ENCODE peak calls at places on chromosomes 13 and 19, in seven cellular contexts. One of them, this sample, is unnamed.

GRCh38 chr13:33128134-33128533 is 111.9 kb downstream of the KL start:
- DNase-seq in uterus: no peak
- DNase-seq in A549: no peak
- DNase-seq in transverse colon: no peak
- DNase-seq in breast epithelium: no peak
- DNase-seq in esophagus squamous epithelium: no peak
- DNase-seq in prostate gland: no peak
- DNase-seq in this sample: no peak

GRCh38 chr13:51942189-51942588 is 69.1 kb downstream of the ATP7B start:
- DNase-seq in uterus: no peak
- DNase-seq in A549: no peak
- DNase-seq in transverse colon: peak; percentile 91
- DNase-seq in breast epithelium: no peak
- DNase-seq in esophagus squamous epithelium: no peak
- DNase-seq in prostate gland: no peak
- DNase-seq in this sample: no peak

GRCh38 chr19:50725218-50725931 is 2.2 kb downstream of the CLEC11A start:
- DNase-seq in uterus: no peak
- DNase-seq in A549: no peak
- DNase-seq in transverse colon: no peak
- DNase-seq in breast epithelium: no peak
- DNase-seq in esophagus squamous epithelium: no peak
- DNase-seq in prostate gland: no peak
- DNase-seq in this sample: no peak

GRCh38 chr13:105979586-105979985 is 555.9 kb downstream of the EFNB2 start:
- DNase-seq in uterus: no peak
- DNase-seq in A549: no peak
- DNase-seq in transverse colon: peak; percentile 70
- DNase-seq in breast epithelium: no peak
- DNase-seq in esophagus squamous epithelium: no peak
- DNase-seq in prostate gland: peak; percentile 40
- DNase-seq in this sample: no peak

GRCh38 chr19:850221-850978 is 1.7 kb upstream of the ELANE start:
- DNase-seq in uterus: peak; percentile 88
- DNase-seq in A549: peak; percentile 76
- DNase-seq in transverse colon: peak; percentile 82
- DNase-seq in breast epithelium: peak; percentile 84
- DNase-seq in esophagus squamous epithelium: no peak
- DNase-seq in prostate gland: peak; percentile 81
- DNase-seq in this sample: peak; percentile 74

GRCh38 chr19:28020631-28021315 is 1192.2 kb downstream of the UQCRFS1 start:
- DNase-seq in uterus: no peak
- DNase-seq in A549: no peak
- DNase-seq in transverse colon: no peak
- DNase-seq in breast epithelium: no peak
- DNase-seq in esophagus squamous epithelium: no peak
- DNase-seq in prostate gland: no peak
- DNase-seq in this sample: no peak

GRCh38 chr19:54248016-54248601 is 5.5 kb upstream of the LILRA6 start:
- DNase-seq in uterus: no peak
- DNase-seq in A549: no peak
- DNase-seq in transverse colon: peak; percentile 36
- DNase-seq in breast epithelium: peak; percentile 18
- DNase-seq in esophagus squamous epithelium: no peak
- DNase-seq in prostate gland: no peak
- DNase-seq in this sample: peak; percentile 34

GRCh38 chr13:94415484-94415883 is 64.0 kb downstream of the DCT start:
- DNase-seq in uterus: no peak
- DNase-seq in A549: no peak
- DNase-seq in transverse colon: no peak
- DNase-seq in breast epithelium: no peak
- DNase-seq in esophagus squamous epithelium: no peak
- DNase-seq in prostate gland: no peak
- DNase-seq in this sample: no peak

GRCh38 chr19:12346896-12347295 is 13.5 kb upstream of the ZNF563 start:
- DNase-seq in uterus: no peak
- DNase-seq in A549: no peak
- DNase-seq in transverse colon: no peak
- DNase-seq in breast epithelium: no peak
- DNase-seq in esophagus squamous epithelium: no peak
- DNase-seq in prostate gland: no peak
- DNase-seq in this sample: no peak

GRCh38 chr19:497476-497860 is 1.2 kb downstream of the MADCAM1 start:
- DNase-seq in uterus: no peak
- DNase-seq in A549: no peak
- DNase-seq in transverse colon: no peak
- DNase-seq in breast epithelium: no peak
- DNase-seq in esophagus squamous epithelium: no peak
- DNase-seq in prostate gland: no peak
- DNase-seq in this sample: no peak

GRCh38 chr13:44024496-44025155 is 144.9 kb downstream of the LACC1 start:
- DNase-seq in uterus: no peak
- DNase-seq in A549: no peak
- DNase-seq in transverse colon: no peak
- DNase-seq in breast epithelium: no peak
- DNase-seq in esophagus squamous epithelium: no peak
- DNase-seq in prostate gland: no peak
- DNase-seq in this sample: no peak

GRCh38 chr13:41418751-41419150 is 38.6 kb upstream of the RGCC start:
- DNase-seq in uterus: no peak
- DNase-seq in A549: no peak
- DNase-seq in transverse colon: no peak
- DNase-seq in breast epithelium: no peak
- DNase-seq in esophagus squamous epithelium: no peak
- DNase-seq in prostate gland: no peak
- DNase-seq in this sample: no peak

GRCh38 chr19:35903550-35904179 is 1.3 kb downstream of the HCST start:
- DNase-seq in uterus: peak; percentile 56
- DNase-seq in A549: peak; percentile 76
- DNase-seq in transverse colon: peak; percentile 86
- DNase-seq in breast epithelium: peak; percentile 78
- DNase-seq in esophagus squamous epithelium: peak; percentile 75
- DNase-seq in prostate gland: peak; percentile 50
- DNase-seq in this sample: peak; percentile 57

GRCh38 chr13:26497991-26498423 is 59.5 kb upstream of the WASF3 start:
- DNase-seq in uterus: no peak
- DNase-seq in A549: no peak
- DNase-seq in transverse colon: no peak
- DNase-seq in breast epithelium: no peak
- DNase-seq in esophagus squamous epithelium: no peak
- DNase-seq in prostate gland: no peak
- DNase-seq in this sample: no peak

GRCh38 chr13:20399515-20399914 is 126.1 kb downstream of the CRYL1 start:
- DNase-seq in uterus: no peak
- DNase-seq in A549: no peak
- DNase-seq in transverse colon: no peak
- DNase-seq in breast epithelium: no peak
- DNase-seq in esophagus squamous epithelium: no peak
- DNase-seq in prostate gland: no peak
- DNase-seq in this sample: no peak

GRCh38 chr19:42023121-42023942 is 29.3 kb upstream of the ATP1A3 start:
- DNase-seq in uterus: no peak
- DNase-seq in A549: peak; percentile 73
- DNase-seq in transverse colon: peak; percentile 24
- DNase-seq in breast epithelium: no peak
- DNase-seq in esophagus squamous epithelium: no peak
- DNase-seq in prostate gland: no peak
- DNase-seq in this sample: no peak

GRCh38 chr13:99417821-99418662 is 83.2 kb upstream of the TM9SF2 start:
- DNase-seq in uterus: no peak
- DNase-seq in A549: no peak
- DNase-seq in transverse colon: no peak
- DNase-seq in breast epithelium: no peak
- DNase-seq in esophagus squamous epithelium: no peak
- DNase-seq in prostate gland: no peak
- DNase-seq in this sample: no peak

GRCh38 chr13:91348906-91349435 is 1.5 kb downstream of the MIR17HG start:
- DNase-seq in uterus: peak; percentile 86
- DNase-seq in A549: no peak
- DNase-seq in transverse colon: peak; percentile 94
- DNase-seq in breast epithelium: peak; percentile 83
- DNase-seq in esophagus squamous epithelium: peak; percentile 58
- DNase-seq in prostate gland: peak; percentile 92
- DNase-seq in this sample: peak; percentile 78

GRCh38 chr13:62176051-62176450 is 760.4 kb upstream of the PCDH20 start:
- DNase-seq in uterus: no peak
- DNase-seq in A549: no peak
- DNase-seq in transverse colon: no peak
- DNase-seq in breast epithelium: no peak
- DNase-seq in esophagus squamous epithelium: no peak
- DNase-seq in prostate gland: no peak
- DNase-seq in this sample: no peak

GRCh38 chr19:43562698-43563241 is 12.6 kb downstream of the XRCC1 start:
- DNase-seq in uterus: peak; percentile 49
- DNase-seq in A549: no peak
- DNase-seq in transverse colon: peak; percentile 73
- DNase-seq in breast epithelium: peak; percentile 50
- DNase-seq in esophagus squamous epithelium: no peak
- DNase-seq in prostate gland: no peak
- DNase-seq in this sample: peak; percentile 57

GRCh38 chr19:19860756-19861390 is 4.8 kb upstream of the ZNF253 start:
- DNase-seq in uterus: no peak
- DNase-seq in A549: no peak
- DNase-seq in transverse colon: no peak
- DNase-seq in breast epithelium: peak; percentile 73
- DNase-seq in esophagus squamous epithelium: no peak
- DNase-seq in prostate gland: no peak
- DNase-seq in this sample: no peak
- TF ChIP-seq POLR2A in uterus: no peak
- TF ChIP-seq POLR2A in A549: no peak
- TF ChIP-seq POLR2A in transverse colon: no peak
- TF ChIP-seq POLR2A in breast epithelium: no peak
- TF ChIP-seq POLR2A in esophagus squamous epithelium: no peak
- TF ChIP-seq POLR2A in prostate gland: no peak
- TF ChIP-seq POLR2A in this sample: no peak

GRCh38 chr19:39826311-39826945 is 7.5 kb downstream of the DYRK1B start:
- DNase-seq in uterus: no peak
- DNase-seq in A549: no peak
- DNase-seq in transverse colon: no peak
- DNase-seq in breast epithelium: no peak
- DNase-seq in esophagus squamous epithelium: no peak
- DNase-seq in prostate gland: no peak
- DNase-seq in this sample: no peak

GRCh38 chr19:39825093-39825463 is 8.9 kb downstream of the DYRK1B start:
- DNase-seq in uterus: no peak
- DNase-seq in A549: no peak
- DNase-seq in transverse colon: no peak
- DNase-seq in breast epithelium: no peak
- DNase-seq in esophagus squamous epithelium: no peak
- DNase-seq in prostate gland: no peak
- DNase-seq in this sample: no peak

GRCh38 chr19:39824143-39825092 is 9.5 kb downstream of the DYRK1B start:
- DNase-seq in uterus: peak; percentile 89
- DNase-seq in A549: no peak
- DNase-seq in transverse colon: peak; percentile 91
- DNase-seq in breast epithelium: peak; percentile 90
- DNase-seq in esophagus squamous epithelium: peak; percentile 71
- DNase-seq in prostate gland: peak; percentile 95
- DNase-seq in this sample: peak; percentile 95

GRCh38 chr19:39825531-39826076 is 8.4 kb downstream of the DYRK1B start:
- DNase-seq in uterus: no peak
- DNase-seq in A549: no peak
- DNase-seq in transverse colon: no peak
- DNase-seq in breast epithelium: no peak
- DNase-seq in esophagus squamous epithelium: no peak
- DNase-seq in prostate gland: no peak
- DNase-seq in this sample: no peak

GRCh38 chr19:39823693-39824092 is 10.3 kb downstream of the DYRK1B start:
- DNase-seq in uterus: no peak
- DNase-seq in A549: no peak
- DNase-seq in transverse colon: no peak
- DNase-seq in breast epithelium: no peak
- DNase-seq in esophagus squamous epithelium: no peak
- DNase-seq in prostate gland: no peak
- DNase-seq in this sample: no peak
- TF ChIP-seq POLR2A in uterus: no peak
- TF ChIP-seq POLR2A in A549: no peak
- TF ChIP-seq POLR2A in transverse colon: no peak
- TF ChIP-seq POLR2A in breast epithelium: no peak
- TF ChIP-seq POLR2A in esophagus squamous epithelium: no peak
- TF ChIP-seq POLR2A in prostate gland: no peak
- TF ChIP-seq POLR2A in this sample: no peak

GRCh38 chr13:85411608-85412007 is 387.6 kb downstream of the SLITRK6 start:
- DNase-seq in uterus: no peak
- DNase-seq in A549: no peak
- DNase-seq in transverse colon: no peak
- DNase-seq in breast epithelium: no peak
- DNase-seq in esophagus squamous epithelium: no peak
- DNase-seq in prostate gland: no peak
- DNase-seq in this sample: no peak
- TF ChIP-seq POLR2A in uterus: no peak
- TF ChIP-seq POLR2A in A549: no peak
- TF ChIP-seq POLR2A in transverse colon: no peak
- TF ChIP-seq POLR2A in breast epithelium: no peak
- TF ChIP-seq POLR2A in esophagus squamous epithelium: no peak
- TF ChIP-seq POLR2A in prostate gland: no peak
- TF ChIP-seq POLR2A in this sample: no peak

DNA sequence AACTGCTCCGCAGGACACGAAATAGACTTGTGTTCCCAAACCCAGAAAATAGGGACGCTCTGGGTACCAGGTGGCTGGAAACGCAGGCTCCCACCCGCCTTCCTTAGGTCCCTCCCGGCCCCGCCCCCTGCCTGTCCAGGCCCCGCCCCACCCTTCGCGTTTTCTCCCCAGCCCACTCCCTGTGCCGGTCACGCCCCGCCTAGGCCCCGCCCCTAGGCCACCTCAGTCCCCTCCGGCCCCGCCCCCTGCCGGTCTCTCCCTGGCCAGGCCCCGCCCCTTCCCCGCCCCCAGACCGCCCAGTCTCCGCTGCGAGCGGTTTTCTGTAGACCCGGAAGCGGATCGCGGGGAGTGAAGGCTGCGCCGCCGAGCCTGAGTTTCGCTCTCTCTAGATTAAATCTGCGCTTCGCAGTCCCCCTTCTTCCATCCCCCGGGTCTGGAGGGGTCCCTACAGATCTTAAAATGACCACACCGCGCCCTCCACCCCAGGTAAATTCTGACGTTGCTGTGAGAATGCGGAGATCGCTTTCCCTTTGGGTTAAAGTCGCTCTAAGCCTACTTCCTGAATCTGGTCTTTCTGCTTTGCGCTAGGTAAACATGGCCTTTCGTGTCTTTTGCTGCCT is 3.7 kb upstream of the ZNF665 start:
- DNase-seq in uterus: peak; percentile 99
- DNase-seq in A549: no peak
- DNase-seq in transverse colon: peak; percentile 99
- DNase-seq in breast epithelium: peak; percentile 95
- DNase-seq in esophagus squamous epithelium: peak; percentile 77
- DNase-seq in prostate gland: peak; percentile 96
- DNase-seq in this sample: peak; percentile 82
- TF ChIP-seq POLR2A in uterus: peak; percentile 68
- TF ChIP-seq POLR2A in A549: no peak
- TF ChIP-seq POLR2A in transverse colon: peak; percentile 73
- TF ChIP-seq POLR2A in breast epithelium: peak; percentile 71
- TF ChIP-seq POLR2A in esophagus squamous epithelium: peak; percentile 17
- TF ChIP-seq POLR2A in prostate gland: peak; percentile 81
- TF ChIP-seq POLR2A in this sample: peak; percentile 34

This sample was measured in gastrocnemius medialis.